ENCODE peak calls at places on chromosomes 16 and 17, in ten cellular contexts. W is esophagus squamous epithelium, Z is spleen, M is IMR-90, C is body of pancreas, E is tibial nerve, O is A549, X is gastrocnemius medialis, F is adrenal gland, B is prostate gland. A is an unnamed sample.

GRCh38 chr17:72267601-72268000 is 146.8 kb downstream of the SOX9 start:
- DNase-seq in W (no peak), Z (no peak), M (no peak), C (no peak), E (no peak), O (no peak), X (no peak), F (no peak), B (no peak), A (no peak)

GRCh38 chr16:68786685-68787418 is 49.8 kb downstream of the CDH1 start:
- DNase-seq in W (no peak), Z (no peak), M (peak), C (peak), E (no peak), O (no peak), X (no peak), F (no peak), B (peak), A (peak)

GRCh38 chr17:58153046-58153445 is 4.9 kb downstream of the OR4D1 start:
- DNase-seq in W (no peak), Z (no peak), M (no peak), C (no peak), E (no peak), O (no peak), X (no peak), F (no peak), B (no peak), A (no peak)

GRCh38 chr17:68029512-68030215 is 5.9 kb upstream of the KPNA2 start:
- DNase-seq in W (no peak), Z (no peak), M (no peak), C (peak), E (no peak), O (no peak), X (no peak), F (no peak), B (no peak), A (no peak)

GRCh38 chr17:48153711-48154642 is 46.4 kb downstream of the SNX11 start:
- DNase-seq in W (no peak), Z (no peak), M (peak), C (peak), E (no peak), O (peak), X (no peak), F (no peak), B (no peak), A (no peak)

GRCh38 chr17:35750526-35751395 is 2.3 kb downstream of the GAS2L2 start:
- DNase-seq in W (no peak), Z (no peak), M (no peak), C (no peak), E (no peak), O (no peak), X (no peak), F (no peak), B (no peak), A (no peak)

GRCh38 chr17:72510454-72511016 is 389.7 kb downstream of the SOX9 start:
- DNase-seq in W (no peak), Z (no peak), M (peak), C (peak), E (no peak), O (no peak), X (no peak), F (no peak), B (no peak), A (no peak)

GRCh38 chr16:66007717-66008116 is 358.8 kb upstream of the CDH5 start:
- DNase-seq in W (no peak), Z (no peak), M (peak), C (no peak), E (no peak), O (no peak), X (no peak), F (no peak), B (no peak), A (no peak)

GRCh38 chr17:49101054-49101534 is 31.5 kb upstream of the B4GALNT2 start:
- DNase-seq in W (no peak), Z (no peak), M (peak), C (peak), E (no peak), O (no peak), X (no peak), F (no peak), B (peak), A (peak)

GRCh38 chr17:74601944-74602572 is 10.0 kb upstream of the CD300LD start:
- DNase-seq in W (no peak), Z (no peak), M (peak), C (peak), E (no peak), O (peak), X (no peak), F (no peak), B (no peak), A (peak)

GRCh38 chr17:15999974-16000827 is 577 bp downstream of the TTC19 start:
- DNase-seq in W (no peak), Z (no peak), M (peak), C (peak), E (no peak), O (no peak), X (no peak), F (no peak), B (peak), A (no peak)

GRCh38 chr16:4613636-4614570 is 785 bp downstream of the UBALD1 start:
- DNase-seq in W (no peak), Z (peak), M (peak), C (peak), E (no peak), O (no peak), X (no peak), F (peak), B (no peak), A (no peak)

DNA sequence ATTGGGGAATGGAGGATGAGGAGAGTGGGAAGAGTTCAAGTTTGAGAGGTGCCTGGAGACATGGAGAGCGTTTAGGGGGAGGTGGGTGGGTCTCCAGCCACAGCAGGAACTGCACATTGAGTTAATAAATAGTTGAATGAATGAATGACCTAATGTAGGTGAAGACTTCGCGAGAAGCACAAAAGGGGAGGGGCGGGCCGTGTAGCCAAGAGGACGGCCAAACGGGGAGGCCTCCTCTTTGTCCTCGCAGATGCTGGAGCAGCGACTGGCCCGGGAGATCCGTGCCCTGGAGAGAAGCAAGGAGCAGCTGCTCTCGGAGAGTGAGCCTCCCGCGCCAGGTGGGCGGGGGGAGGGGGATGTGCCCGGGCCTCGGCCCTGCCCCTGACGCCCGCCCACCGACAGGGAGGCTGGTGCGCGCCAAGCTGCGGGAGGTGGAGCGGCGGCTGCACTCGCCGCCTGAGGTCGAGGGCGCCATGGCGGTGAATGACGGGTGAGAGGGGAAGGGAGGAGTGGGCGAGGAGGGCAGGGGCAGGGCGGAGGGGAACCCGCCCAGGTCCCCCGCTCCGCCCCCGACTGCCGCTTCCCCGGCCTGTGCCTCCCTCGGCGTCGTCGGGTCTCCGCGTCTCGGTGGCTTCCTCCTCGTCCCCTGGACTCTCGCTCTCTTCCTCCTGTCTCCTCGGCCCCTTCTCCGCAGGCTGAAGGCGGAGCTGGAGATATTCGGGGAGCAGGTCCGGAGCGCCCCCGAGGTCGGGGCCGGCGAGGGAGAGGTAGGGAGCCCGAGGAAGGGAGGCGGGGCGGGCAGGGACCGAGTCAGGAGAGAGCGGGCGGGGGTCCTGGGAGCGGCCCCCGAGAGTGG is 12.9 kb downstream of the SYCE1L start:
- DNase-seq in W (no peak), Z (peak), M (no peak), C (peak), E (no peak), O (peak), X (no peak), F (peak), B (peak), A (peak)
- TF ChIP-seq POLR2A in W (no peak), Z (no peak), M (no peak), C (peak), E (no peak), O (peak), X (no peak), F (no peak), B (peak), A (no peak)

GRCh38 chr17:82687375-82687861 is 11.1 kb downstream of the RAB40B start:
- DNase-seq in W (no peak), Z (no peak), M (peak), C (no peak), E (no peak), O (peak), X (peak), F (no peak), B (peak), A (no peak)

GRCh38 chr17:82689077-82689476 is 9.4 kb downstream of the RAB40B start:
- DNase-seq in W (no peak), Z (no peak), M (no peak), C (no peak), E (no peak), O (no peak), X (no peak), F (no peak), B (no peak), A (no peak)

GRCh38 chr17:82685291-82685690 is 13.2 kb downstream of the RAB40B start:
- DNase-seq in W (no peak), Z (no peak), M (no peak), C (no peak), E (no peak), O (no peak), X (no peak), F (no peak), B (no peak), A (no peak)

GRCh38 chr17:82686366-82687324 is 11.9 kb downstream of the RAB40B start:
- DNase-seq in W (no peak), Z (no peak), M (no peak), C (no peak), E (no peak), O (no peak), X (peak), F (no peak), B (no peak), A (no peak)

DNA sequence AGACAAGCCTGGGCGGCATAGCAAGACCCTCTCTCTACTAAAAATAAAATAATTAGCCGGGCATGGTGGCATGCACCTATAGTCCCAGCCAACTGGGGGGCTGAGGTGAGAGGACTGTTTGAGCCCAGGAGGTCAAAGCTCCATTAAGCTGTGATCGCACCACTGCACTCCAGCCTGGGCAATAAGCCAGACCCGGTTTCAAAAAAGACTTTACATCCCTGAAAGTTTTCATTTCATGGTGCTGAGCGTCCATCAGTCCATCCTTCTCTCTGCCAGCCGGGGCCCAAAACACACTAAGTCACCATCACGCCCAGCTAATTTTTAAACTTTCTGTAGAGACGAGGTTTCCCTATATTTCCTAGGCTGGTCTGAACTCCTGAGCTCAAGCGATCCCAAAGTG is 10.6 kb downstream of the RAB40B start:
- DNase-seq in W (no peak), Z (no peak), M (no peak), C (no peak), E (no peak), O (no peak), X (no peak), F (no peak), B (no peak), A (no peak)
- H3K4me3 ChIP-seq in W (no peak), Z (no peak), M (no peak), C (no peak), E (no peak), O (no peak), X (no peak), F (no peak), B (no peak), A (no peak)

DNA sequence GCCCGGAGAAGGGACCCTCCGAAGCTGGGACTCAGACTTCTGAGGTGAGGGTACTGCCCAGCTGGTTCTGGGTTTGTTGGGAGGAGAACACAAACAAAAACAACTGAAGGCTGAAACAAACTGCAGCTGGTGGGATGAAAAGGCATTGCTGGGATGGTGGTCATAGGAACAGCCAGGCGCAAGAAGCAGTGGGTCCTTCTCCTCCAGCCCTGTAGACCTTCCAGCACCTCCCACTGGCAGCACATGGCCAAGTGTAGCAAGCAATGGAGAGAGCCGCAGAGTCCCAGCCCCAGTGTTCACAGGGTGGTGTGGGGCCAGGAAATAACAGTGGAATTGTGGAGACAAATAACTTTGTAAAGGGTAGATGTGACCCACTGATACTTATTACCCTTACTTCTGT is 48.7 kb upstream of the FOXJ1 start:
- DNase-seq in W (no peak), Z (no peak), M (no peak), C (no peak), E (no peak), O (no peak), X (no peak), F (no peak), B (no peak), A (no peak)
- TF ChIP-seq CTCF in W (no peak), Z (no peak), M (no peak), C (no peak), E (no peak), O (no peak), X (no peak), F (no peak), B (no peak), A (no peak)

GRCh38 chr17:21275047-21275578 is 9.4 kb upstream of the MAP2K3 start:
- DNase-seq in W (no peak), Z (no peak), M (no peak), C (no peak), E (no peak), O (no peak), X (no peak), F (no peak), B (no peak), A (no peak)

GRCh38 chr17:21272881-21273839 is 11.4 kb upstream of the MAP2K3 start:
- DNase-seq in W (no peak), Z (no peak), M (no peak), C (no peak), E (no peak), O (no peak), X (no peak), F (no peak), B (no peak), A (no peak)

GRCh38 chr17:21277332-21277731 is 7.2 kb upstream of the MAP2K3 start:
- DNase-seq in W (no peak), Z (no peak), M (no peak), C (no peak), E (no peak), O (no peak), X (no peak), F (no peak), B (no peak), A (no peak)

GRCh38 chr17:21278304-21279197 is 6.0 kb upstream of the MAP2K3 start:
- DNase-seq in W (no peak), Z (peak), M (no peak), C (peak), E (no peak), O (no peak), X (peak), F (no peak), B (no peak), A (peak)

GRCh38 chr17:21275579-21276339 is 8.8 kb upstream of the MAP2K3 start:
- DNase-seq in W (no peak), Z (peak), M (peak), C (peak), E (peak), O (peak), X (peak), F (peak), B (peak), A (peak)
- TF ChIP-seq POLR2A in W (peak), Z (no peak), M (no peak), C (peak), E (no peak), O (peak), X (peak), F (peak), B (peak), A (no peak)

DNA sequence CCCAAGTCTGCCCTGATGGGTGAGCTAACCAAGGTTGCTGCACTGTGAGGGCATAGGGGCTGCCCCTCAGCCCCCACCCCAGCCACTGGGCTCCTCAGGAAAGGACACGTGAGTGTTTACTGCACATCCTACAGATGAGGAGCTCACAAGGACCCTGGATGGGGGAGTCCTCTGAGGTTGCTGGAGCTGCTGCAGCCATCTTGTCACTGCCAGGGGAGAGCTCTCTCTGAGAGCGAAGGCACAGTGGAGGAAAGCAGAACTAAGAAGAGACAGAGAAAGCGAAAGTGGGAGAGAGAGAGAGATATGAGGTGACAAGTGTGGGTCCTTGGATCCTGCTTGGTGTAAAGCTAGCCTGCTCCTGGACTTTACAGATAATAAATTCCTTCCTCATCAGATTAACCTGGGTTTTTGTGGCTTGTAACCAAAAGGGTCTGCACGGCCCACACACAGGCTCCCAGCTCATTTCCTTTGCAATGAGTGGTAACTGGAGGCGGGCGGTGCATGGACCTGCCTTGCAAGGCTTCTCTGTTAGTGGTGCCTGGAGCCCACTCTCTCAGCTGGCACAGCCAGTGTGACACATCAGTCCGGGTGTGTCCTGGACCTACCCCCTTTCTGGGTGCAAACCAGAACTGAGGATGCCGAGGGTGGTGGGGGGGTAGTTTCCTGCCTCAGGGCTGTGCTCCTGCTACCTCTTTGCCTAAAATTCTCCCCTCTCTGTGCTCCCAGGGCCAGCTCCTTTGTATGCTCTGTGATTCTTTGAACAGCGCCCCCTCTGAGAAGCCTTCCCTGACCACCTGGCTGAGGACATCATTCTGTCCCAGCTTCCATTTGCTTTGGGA is 14.2 kb downstream of the SNX20 start:
- DNase-seq in W (no peak), Z (peak), M (no peak), C (no peak), E (no peak), O (no peak), X (no peak), F (no peak), B (no peak), A (no peak)
- H3K4me3 ChIP-seq in W (peak), Z (peak), M (no peak), C (no peak), E (no peak), O (no peak), X (no peak), F (no peak), B (no peak), A (no peak)

GRCh38 chr17:44095647-44096496 is 25.3 kb downstream of the G6PC3 start:
- DNase-seq in W (no peak), Z (no peak), M (peak), C (peak), E (no peak), O (peak), X (peak), F (no peak), B (no peak), A (no peak)
- TF ChIP-seq CTCF in W (peak), Z (no peak), M (peak), C (no peak), E (no peak), O (no peak), X (no peak), F (peak), B (no peak), A (no peak)

GRCh38 chr16:86387461-86388440 is 122.6 kb upstream of the FOXF1 start:
- DNase-seq in W (no peak), Z (no peak), M (peak), C (no peak), E (no peak), O (peak), X (no peak), F (no peak), B (no peak), A (no peak)
- TF ChIP-seq POLR2A in W (no peak), Z (no peak), M (no peak), C (no peak), E (no peak), O (no peak), X (no peak), F (no peak), B (no peak), A (no peak)

GRCh38 chr17:41760878-41761277 is 25.6 kb downstream of the JUP start:
- DNase-seq in W (no peak), Z (no peak), M (no peak), C (no peak), E (no peak), O (no peak), X (no peak), F (no peak), B (no peak), A (no peak)

GRCh38 chr17:41762841-41763240 is 23.7 kb downstream of the JUP start:
- DNase-seq in W (no peak), Z (no peak), M (no peak), C (no peak), E (no peak), O (no peak), X (no peak), F (no peak), B (no peak), A (no peak)

GRCh38 chr17:41766135-41766534 is 20.4 kb downstream of the JUP start:
- DNase-seq in W (no peak), Z (no peak), M (no peak), C (no peak), E (no peak), O (no peak), X (no peak), F (no peak), B (no peak), A (no peak)

GRCh38 chr17:41763327-41763726 is 23.2 kb downstream of the JUP start:
- DNase-seq in W (no peak), Z (no peak), M (no peak), C (no peak), E (no peak), O (no peak), X (no peak), F (no peak), B (no peak), A (no peak)

GRCh38 chr17:41762391-41762790 is 24.1 kb downstream of the JUP start:
- DNase-seq in W (no peak), Z (no peak), M (no peak), C (no peak), E (no peak), O (no peak), X (no peak), F (no peak), B (no peak), A (no peak)
- H3K4me3 ChIP-seq in W (no peak), Z (no peak), M (no peak), C (no peak), E (no peak), O (no peak), X (no peak), F (no peak), B (no peak), A (no peak)

DNA sequence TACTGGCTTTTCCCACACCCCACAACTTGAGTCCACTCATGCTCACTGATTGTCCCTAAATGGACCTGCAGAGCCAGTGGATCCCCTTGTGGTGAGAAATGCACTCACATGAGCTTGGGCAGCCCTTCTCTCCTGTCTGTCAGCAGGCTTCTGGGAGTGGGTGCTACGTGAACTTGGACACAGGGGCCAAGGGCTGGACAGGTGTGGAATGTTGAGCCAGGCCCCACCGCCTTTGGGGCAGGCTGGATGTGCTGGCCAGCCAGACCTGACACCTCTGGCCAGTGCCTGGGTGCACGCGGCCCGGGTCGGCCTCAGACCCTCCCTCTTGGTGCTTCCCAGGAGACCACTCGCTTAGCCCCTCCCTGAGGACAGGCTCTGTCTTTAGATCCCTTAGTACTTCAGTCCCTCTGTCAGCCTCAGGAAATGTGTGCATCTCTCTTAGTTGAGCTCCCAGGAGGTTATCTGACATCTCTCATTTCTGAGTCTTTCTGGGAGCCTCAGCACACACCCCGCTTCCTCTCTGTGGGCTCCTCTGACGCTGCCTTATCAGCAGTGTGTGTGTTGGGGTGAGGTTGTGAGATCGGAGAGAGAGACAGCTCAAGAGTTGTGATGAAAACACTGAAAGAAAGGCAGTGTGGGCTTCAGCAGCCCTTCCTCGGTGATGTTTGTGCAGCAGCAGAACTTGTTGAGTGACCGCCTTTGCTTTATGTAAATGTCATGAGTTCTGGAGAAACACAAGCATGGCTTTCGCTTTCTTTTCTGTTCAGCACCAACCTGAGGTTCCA is 117.0 kb downstream of the RAB11FIP4 start:
- DNase-seq in W (no peak), Z (peak), M (peak), C (no peak), E (no peak), O (peak), X (no peak), F (peak), B (no peak), A (no peak)
- TF ChIP-seq CTCF in W (peak), Z (no peak), M (no peak), C (no peak), E (peak), O (no peak), X (no peak), F (peak), B (no peak), A (no peak)